ENCODE peak calls at places on chromosomes 4 and X, in seven cellular contexts. One of them, this sample, is unnamed.

GRCh38 chr4:140252144-140252741 is 98.3 kb upstream of the MAML3 start:
- DNase-seq in stomach: peak
- DNase-seq in left ventricle myocardium inferior: no peak
- DNase-seq in breast epithelium: no peak
- DNase-seq in K562: no peak
- DNase-seq in mammary epithelial cell: no peak
- DNase-seq in HCT116: no peak
- DNase-seq in this sample: peak

GRCh38 chr4:33171873-33172550 is 2451.8 kb downstream of the PCDH7 start:
- DNase-seq in left ventricle myocardium inferior: no peak
- DNase-seq in HCT116: no peak
- DNase-seq in breast epithelium: no peak
- DNase-seq in K562: no peak
- DNase-seq in mammary epithelial cell: no peak
- DNase-seq in stomach: no peak
- DNase-seq in this sample: no peak

GRCh38 chr4:42151568-42152506 is 618 bp downstream of the BEND4 start:
- DNase-seq in breast epithelium: no peak
- DNase-seq in K562: no peak
- DNase-seq in HCT116: no peak
- DNase-seq in mammary epithelial cell: no peak
- DNase-seq in stomach: peak
- DNase-seq in left ventricle myocardium inferior: no peak
- DNase-seq in this sample: no peak

GRCh38 chr4:87005690-87006461 is 71.1 kb downstream of the AFF1 start:
- DNase-seq in breast epithelium: no peak
- DNase-seq in stomach: no peak
- DNase-seq in HCT116: no peak
- DNase-seq in mammary epithelial cell: no peak
- DNase-seq in K562: peak
- DNase-seq in left ventricle myocardium inferior: no peak
- DNase-seq in this sample: no peak

GRCh38 chr4:85677286-85677685 is 202.3 kb downstream of the ARHGAP24 start:
- DNase-seq in mammary epithelial cell: no peak
- DNase-seq in K562: peak
- DNase-seq in breast epithelium: no peak
- DNase-seq in stomach: no peak
- DNase-seq in left ventricle myocardium inferior: no peak
- DNase-seq in HCT116: no peak
- DNase-seq in this sample: no peak

GRCh38 chr4:3303445-3303824 is 10.6 kb downstream of the RGS12 start:
- DNase-seq in stomach: peak
- DNase-seq in left ventricle myocardium inferior: no peak
- DNase-seq in K562: no peak
- DNase-seq in mammary epithelial cell: no peak
- DNase-seq in HCT116: no peak
- DNase-seq in breast epithelium: no peak
- DNase-seq in this sample: no peak

GRCh38 chr4:85370400-85371032 is 104.4 kb upstream of the ARHGAP24 start:
- DNase-seq in HCT116: peak
- DNase-seq in mammary epithelial cell: peak
- DNase-seq in left ventricle myocardium inferior: no peak
- DNase-seq in stomach: peak
- DNase-seq in K562: peak
- DNase-seq in breast epithelium: no peak
- DNase-seq in this sample: peak

GRCh38 chrX:19332983-19333382 is 10.7 kb upstream of the PDHA1 start:
- DNase-seq in stomach: no peak
- DNase-seq in mammary epithelial cell: no peak
- DNase-seq in breast epithelium: no peak
- DNase-seq in left ventricle myocardium inferior: peak
- DNase-seq in HCT116: no peak
- DNase-seq in K562: no peak
- DNase-seq in this sample: no peak

GRCh38 chr4:6854098-6854744 is 55.4 kb upstream of the TBC1D14 start:
- DNase-seq in stomach: no peak
- DNase-seq in mammary epithelial cell: no peak
- DNase-seq in HCT116: no peak
- DNase-seq in left ventricle myocardium inferior: no peak
- DNase-seq in breast epithelium: no peak
- DNase-seq in K562: no peak
- DNase-seq in this sample: no peak

GRCh38 chr4:8655411-8656184 is 63.0 kb downstream of the CPZ start:
- DNase-seq in stomach: peak
- DNase-seq in HCT116: no peak
- DNase-seq in K562: no peak
- DNase-seq in breast epithelium: peak
- DNase-seq in left ventricle myocardium inferior: no peak
- DNase-seq in mammary epithelial cell: no peak
- DNase-seq in this sample: no peak

GRCh38 chrX:154967603-154968002 is 54.9 kb downstream of the F8 start:
- DNase-seq in K562: no peak
- DNase-seq in stomach: no peak
- DNase-seq in breast epithelium: no peak
- DNase-seq in left ventricle myocardium inferior: no peak
- DNase-seq in HCT116: peak
- DNase-seq in mammary epithelial cell: peak
- DNase-seq in this sample: no peak

GRCh38 chr4:107138433-107138832 is 102.3 kb upstream of the DKK2 start:
- DNase-seq in mammary epithelial cell: no peak
- DNase-seq in K562: no peak
- DNase-seq in HCT116: no peak
- DNase-seq in left ventricle myocardium inferior: no peak
- DNase-seq in stomach: no peak
- DNase-seq in breast epithelium: no peak
- DNase-seq in this sample: no peak

GRCh38 chr4:38203609-38204008 is 243.4 kb downstream of the PTTG2 start:
- DNase-seq in HCT116: no peak
- DNase-seq in left ventricle myocardium inferior: no peak
- DNase-seq in mammary epithelial cell: no peak
- DNase-seq in breast epithelium: no peak
- DNase-seq in K562: no peak
- DNase-seq in stomach: no peak
- DNase-seq in this sample: no peak

GRCh38 chr4:165682621-165683020 is 190.4 kb upstream of the TLL1 start:
- DNase-seq in K562: no peak
- DNase-seq in left ventricle myocardium inferior: no peak
- DNase-seq in mammary epithelial cell: peak
- DNase-seq in HCT116: no peak
- DNase-seq in stomach: no peak
- DNase-seq in breast epithelium: no peak
- DNase-seq in this sample: no peak

GRCh38 chr4:186627226-186627865 is 72.0 kb upstream of the MTNR1A start:
- DNase-seq in left ventricle myocardium inferior: no peak
- DNase-seq in HCT116: no peak
- DNase-seq in K562: no peak
- DNase-seq in breast epithelium: no peak
- DNase-seq in mammary epithelial cell: peak
- DNase-seq in stomach: no peak
- DNase-seq in this sample: no peak

GRCh38 chrX:47185241-47185640 is 8.4 kb upstream of the UBA1 start:
- DNase-seq in left ventricle myocardium inferior: no peak
- DNase-seq in stomach: no peak
- DNase-seq in breast epithelium: no peak
- DNase-seq in HCT116: no peak
- DNase-seq in mammary epithelial cell: no peak
- DNase-seq in K562: no peak
- DNase-seq in this sample: no peak

GRCh38 chr4:145178740-145179139 is 1.6 kb downstream of the OTUD4 start:
- DNase-seq in stomach: no peak
- DNase-seq in breast epithelium: no peak
- DNase-seq in mammary epithelial cell: peak
- DNase-seq in left ventricle myocardium inferior: no peak
- DNase-seq in K562: peak
- DNase-seq in HCT116: no peak
- DNase-seq in this sample: no peak

GRCh38 chr4:156190606-156191005 is 236.9 kb upstream of the CTSO start:
- DNase-seq in K562: no peak
- DNase-seq in breast epithelium: no peak
- DNase-seq in left ventricle myocardium inferior: no peak
- DNase-seq in HCT116: no peak
- DNase-seq in mammary epithelial cell: peak
- DNase-seq in stomach: no peak
- DNase-seq in this sample: no peak

GRCh38 chrX:107465932-107466620 is 16.6 kb downstream of the FRMPD3 start:
- DNase-seq in left ventricle myocardium inferior: no peak
- DNase-seq in breast epithelium: no peak
- DNase-seq in K562: no peak
- DNase-seq in HCT116: no peak
- DNase-seq in mammary epithelial cell: no peak
- DNase-seq in stomach: no peak
- DNase-seq in this sample: no peak

GRCh38 chr4:15702941-15703403 is at the start of gene BST1:
- DNase-seq in HCT116: no peak
- DNase-seq in breast epithelium: peak
- DNase-seq in mammary epithelial cell: peak
- DNase-seq in stomach: peak
- DNase-seq in left ventricle myocardium inferior: peak
- DNase-seq in K562: no peak
- DNase-seq in this sample: peak

GRCh38 chr4:95478679-95479078 is 70.1 kb downstream of the UNC5C start:
- DNase-seq in K562: no peak
- DNase-seq in HCT116: no peak
- DNase-seq in left ventricle myocardium inferior: no peak
- DNase-seq in breast epithelium: no peak
- DNase-seq in mammary epithelial cell: no peak
- DNase-seq in stomach: no peak
- DNase-seq in this sample: no peak
- H3K27ac ChIP-seq in K562: no peak
- H3K27ac ChIP-seq in HCT116: no peak
- H3K27ac ChIP-seq in left ventricle myocardium inferior: no peak
- H3K27ac ChIP-seq in breast epithelium: no peak
- H3K27ac ChIP-seq in mammary epithelial cell: no peak
- H3K27ac ChIP-seq in stomach: no peak
- H3K27ac ChIP-seq in this sample: no peak

GRCh38 chr4:48985602-48985975 is 486 bp upstream of the CWH43 start:
- DNase-seq in K562: no peak
- DNase-seq in mammary epithelial cell: no peak
- DNase-seq in stomach: no peak
- DNase-seq in breast epithelium: no peak
- DNase-seq in left ventricle myocardium inferior: no peak
- DNase-seq in HCT116: no peak
- DNase-seq in this sample: no peak
- H3K4me3 ChIP-seq in K562: no peak
- H3K4me3 ChIP-seq in mammary epithelial cell: peak
- H3K4me3 ChIP-seq in stomach: peak
- H3K4me3 ChIP-seq in breast epithelium: peak
- H3K4me3 ChIP-seq in left ventricle myocardium inferior: peak
- H3K4me3 ChIP-seq in HCT116: no peak
- H3K4me3 ChIP-seq in this sample: no peak

GRCh38 chrX:68503830-68504229 is 5.0 kb downstream of the YIPF6 start:
- DNase-seq in K562: no peak
- DNase-seq in HCT116: no peak
- DNase-seq in left ventricle myocardium inferior: no peak
- DNase-seq in breast epithelium: no peak
- DNase-seq in stomach: no peak
- DNase-seq in mammary epithelial cell: peak
- DNase-seq in this sample: no peak

GRCh38 chrX:68500105-68500504 is 1.3 kb downstream of the YIPF6 start:
- DNase-seq in left ventricle myocardium inferior: no peak
- DNase-seq in K562: no peak
- DNase-seq in stomach: no peak
- DNase-seq in mammary epithelial cell: no peak
- DNase-seq in breast epithelium: no peak
- DNase-seq in HCT116: no peak
- DNase-seq in this sample: no peak

GRCh38 chrX:68498044-68498507 is 775 bp upstream of the YIPF6 start:
- DNase-seq in breast epithelium: no peak
- DNase-seq in mammary epithelial cell: no peak
- DNase-seq in left ventricle myocardium inferior: no peak
- DNase-seq in HCT116: no peak
- DNase-seq in K562: no peak
- DNase-seq in stomach: no peak
- DNase-seq in this sample: no peak

GRCh38 chrX:68504237-68504636 is 5.4 kb downstream of the YIPF6 start:
- DNase-seq in stomach: no peak
- DNase-seq in HCT116: no peak
- DNase-seq in breast epithelium: no peak
- DNase-seq in left ventricle myocardium inferior: no peak
- DNase-seq in mammary epithelial cell: peak
- DNase-seq in K562: peak
- DNase-seq in this sample: no peak

DNA sequence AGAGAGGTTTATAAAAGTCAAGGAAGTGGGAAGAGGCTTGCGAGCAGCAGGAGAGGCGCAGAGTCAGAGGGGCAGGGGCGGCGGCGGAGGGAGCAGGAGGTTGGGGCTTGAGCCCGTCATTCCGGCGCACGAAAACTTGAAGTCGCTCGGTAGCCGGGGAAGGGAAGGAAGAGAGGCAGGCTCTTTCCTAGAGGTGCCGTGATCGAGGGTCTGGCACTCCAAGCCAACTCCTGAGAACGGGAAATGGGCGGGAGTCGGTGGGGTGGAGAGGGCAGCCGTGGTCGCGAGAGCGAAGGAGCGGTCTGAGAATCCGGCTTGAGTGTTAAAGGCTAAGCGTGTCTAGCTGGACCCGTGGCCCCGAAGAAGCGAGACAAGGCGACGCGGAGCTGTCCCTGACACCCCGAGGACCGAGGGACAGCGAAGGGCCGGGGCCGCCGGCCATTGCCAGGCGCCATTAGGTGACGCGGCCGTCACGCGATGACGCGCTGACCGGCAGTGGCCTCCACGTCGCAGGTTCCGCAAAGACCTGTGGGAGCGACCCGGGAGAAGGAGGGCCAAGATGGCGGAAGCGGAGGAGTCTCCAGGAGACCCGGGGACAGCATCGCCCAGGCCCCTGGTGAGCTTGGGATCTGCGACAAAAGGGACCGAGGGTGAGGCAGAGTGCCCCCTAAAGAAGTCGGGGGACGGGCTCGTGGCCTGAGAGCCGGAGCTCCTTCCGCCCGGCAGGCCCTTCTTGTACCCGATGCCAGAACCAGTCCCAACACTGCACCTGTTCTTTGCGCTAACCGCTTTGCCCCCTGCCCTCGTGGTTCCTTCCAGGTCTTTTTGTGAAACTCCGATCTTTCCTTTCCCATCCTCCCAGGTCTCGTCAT is at the start of gene YIPF6:
- DNase-seq in left ventricle myocardium inferior: peak
- DNase-seq in stomach: peak
- DNase-seq in HCT116: peak
- DNase-seq in breast epithelium: peak
- DNase-seq in K562: peak
- DNase-seq in mammary epithelial cell: peak
- DNase-seq in this sample: peak
- TF ChIP-seq CTCF in left ventricle myocardium inferior: no peak
- TF ChIP-seq CTCF in stomach: no peak
- TF ChIP-seq CTCF in HCT116: no peak
- TF ChIP-seq CTCF in breast epithelium: no peak
- TF ChIP-seq CTCF in K562: peak
- TF ChIP-seq CTCF in mammary epithelial cell: no peak
- TF ChIP-seq CTCF in this sample: no peak

DNA sequence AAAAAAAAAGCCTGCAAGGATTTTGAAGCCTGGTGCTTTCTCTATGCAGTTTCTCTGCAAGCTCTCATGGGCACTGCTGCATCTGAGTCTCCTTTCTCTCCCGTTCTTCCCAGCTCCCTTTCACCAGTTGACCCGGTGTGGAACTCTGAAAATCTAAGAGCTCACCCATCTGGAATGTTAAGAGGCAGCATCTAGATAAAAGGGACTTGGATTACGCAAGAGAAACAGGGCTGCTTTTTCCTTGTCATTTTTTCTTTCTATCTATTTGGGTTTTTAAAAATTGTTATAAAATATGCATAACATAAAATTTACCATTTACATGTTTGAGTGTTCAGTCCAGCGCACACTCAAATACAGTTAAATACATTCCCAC is 95.2 kb upstream of the RPS6KA3 start:
- DNase-seq in HCT116: no peak
- DNase-seq in left ventricle myocardium inferior: no peak
- DNase-seq in mammary epithelial cell: no peak
- DNase-seq in stomach: no peak
- DNase-seq in breast epithelium: no peak
- DNase-seq in K562: no peak
- DNase-seq in this sample: no peak
- H3K27ac ChIP-seq in HCT116: no peak
- H3K27ac ChIP-seq in left ventricle myocardium inferior: peak
- H3K27ac ChIP-seq in mammary epithelial cell: no peak
- H3K27ac ChIP-seq in stomach: peak
- H3K27ac ChIP-seq in breast epithelium: peak
- H3K27ac ChIP-seq in K562: no peak
- H3K27ac ChIP-seq in this sample: peak